ENCODE peak calls at places on chromosomes 5 and 9, in four cellular contexts. One of them, this sample, is unnamed.

GRCh38 chr9:93154293-93154903 is 20.3 kb upstream of the NINJ1 start:
- DNase-seq in astrocyte: no peak
- DNase-seq in gastrocnemius medialis: no peak
- DNase-seq in cardiac muscle cell: peak; percentile 17
- DNase-seq in this sample: peak; percentile 57

GRCh38 chr9:123710299-123710698 is 219.6 kb downstream of the DENND1A start:
- DNase-seq in cardiac muscle cell: peak; percentile 86
- DNase-seq in astrocyte: peak; percentile 94
- DNase-seq in gastrocnemius medialis: no peak
- DNase-seq in this sample: peak; percentile 27

GRCh38 chr9:21789541-21790037 is 12.8 kb upstream of the MTAP start:
- DNase-seq in cardiac muscle cell: peak; percentile 96
- DNase-seq in gastrocnemius medialis: peak; percentile 48
- DNase-seq in astrocyte: peak; percentile 86
- DNase-seq in this sample: peak; percentile 82

GRCh38 chr9:37667706-37668672 is 17.2 kb downstream of the FRMPD1 start:
- DNase-seq in gastrocnemius medialis: peak; percentile 81
- DNase-seq in cardiac muscle cell: peak; percentile 10
- DNase-seq in astrocyte: no peak
- DNase-seq in this sample: no peak

GRCh38 chr5:139403418-139403786 is 487 bp downstream of the SPATA24 start:
- DNase-seq in gastrocnemius medialis: no peak
- DNase-seq in cardiac muscle cell: no peak
- DNase-seq in astrocyte: no peak
- DNase-seq in this sample: no peak

GRCh38 chr5:176810687-176811501 is 535 bp downstream of the UNC5A start:
- DNase-seq in cardiac muscle cell: peak; percentile 24
- DNase-seq in astrocyte: peak; percentile 10
- DNase-seq in gastrocnemius medialis: no peak
- DNase-seq in this sample: no peak

GRCh38 chr5:150394103-150394502 is 18.6 kb downstream of the CD74 start:
- DNase-seq in astrocyte: no peak
- DNase-seq in gastrocnemius medialis: no peak
- DNase-seq in cardiac muscle cell: no peak
- DNase-seq in this sample: no peak

GRCh38 chr5:6188344-6188743 is 190.0 kb downstream of the MED10 start:
- DNase-seq in gastrocnemius medialis: no peak
- DNase-seq in cardiac muscle cell: no peak
- DNase-seq in astrocyte: no peak
- DNase-seq in this sample: no peak

GRCh38 chr5:167049043-167049663 is 1242.3 kb upstream of the WWC1 start:
- DNase-seq in cardiac muscle cell: peak; percentile 74
- DNase-seq in astrocyte: peak; percentile 16
- DNase-seq in gastrocnemius medialis: no peak
- DNase-seq in this sample: peak; percentile 66

GRCh38 chr9:93648181-93648580 is 71.8 kb downstream of the PHF2 start:
- DNase-seq in gastrocnemius medialis: no peak
- DNase-seq in astrocyte: no peak
- DNase-seq in cardiac muscle cell: no peak
- DNase-seq in this sample: no peak

GRCh38 chr5:82641362-82641988 is 363.3 kb upstream of the RPS23 start:
- DNase-seq in astrocyte: peak; percentile 77
- DNase-seq in cardiac muscle cell: peak; percentile 95
- DNase-seq in gastrocnemius medialis: peak; percentile 68
- DNase-seq in this sample: peak; percentile 90

GRCh38 chr9:36091028-36091953 is 45.2 kb upstream of the GLIPR2 start:
- DNase-seq in astrocyte: peak; percentile 89
- DNase-seq in cardiac muscle cell: peak; percentile 73
- DNase-seq in gastrocnemius medialis: peak; percentile 13
- DNase-seq in this sample: no peak

GRCh38 chr9:136107953-136108647 is 10.6 kb downstream of the TMEM250 start:
- DNase-seq in gastrocnemius medialis: peak; percentile 43
- DNase-seq in astrocyte: no peak
- DNase-seq in cardiac muscle cell: no peak
- DNase-seq in this sample: peak; percentile 89

GRCh38 chr9:127858041-127858512 is 3.6 kb upstream of the ENG start:
- DNase-seq in gastrocnemius medialis: peak; percentile 41
- DNase-seq in cardiac muscle cell: peak; percentile 69
- DNase-seq in astrocyte: no peak
- DNase-seq in this sample: no peak

GRCh38 chr5:137344723-137345322 is 154.3 kb downstream of the SPOCK1 start:
- DNase-seq in astrocyte: peak; percentile 29
- DNase-seq in cardiac muscle cell: peak; percentile 85
- DNase-seq in gastrocnemius medialis: peak; percentile 44
- DNase-seq in this sample: peak; percentile 29

GRCh38 chr9:34125681-34126206 is 754 bp downstream of the DCAF12 start:
- DNase-seq in gastrocnemius medialis: no peak
- DNase-seq in astrocyte: peak; percentile 25
- DNase-seq in cardiac muscle cell: peak; percentile 15
- DNase-seq in this sample: peak; percentile 67
- TF ChIP-seq CTCF in gastrocnemius medialis: no peak
- TF ChIP-seq CTCF in astrocyte: no peak
- TF ChIP-seq CTCF in cardiac muscle cell: peak; percentile 9
- TF ChIP-seq CTCF in this sample: no peak

GRCh38 chr9:129283705-129284606 is 105.9 kb upstream of the IER5L start:
- DNase-seq in astrocyte: no peak
- DNase-seq in cardiac muscle cell: no peak
- DNase-seq in gastrocnemius medialis: peak; percentile 9
- DNase-seq in this sample: no peak
- H3K27ac ChIP-seq in astrocyte: no peak overlapping the region
- H3K27ac ChIP-seq in cardiac muscle cell: no peak overlapping the region
- H3K27ac ChIP-seq in gastrocnemius medialis: no peak overlapping the region
- H3K27ac ChIP-seq in this sample: no peak overlapping the region

GRCh38 chr5:10724799-10725507 is 36.1 kb downstream of the DAP start:
- DNase-seq in astrocyte: peak; percentile 92
- DNase-seq in cardiac muscle cell: peak; percentile 91
- DNase-seq in gastrocnemius medialis: peak; percentile 15
- DNase-seq in this sample: peak; percentile 89
- TF ChIP-seq CTCF in astrocyte: peak; percentile 40
- TF ChIP-seq CTCF in cardiac muscle cell: peak; percentile 57
- TF ChIP-seq CTCF in gastrocnemius medialis: peak; percentile 25
- TF ChIP-seq CTCF in this sample: no peak

GRCh38 chr5:142686210-142686734 is 382 bp upstream of the FGF1 start:
- DNase-seq in cardiac muscle cell: no peak
- DNase-seq in gastrocnemius medialis: no peak
- DNase-seq in astrocyte: peak; percentile 43
- DNase-seq in this sample: peak; percentile 58
- H3K27ac ChIP-seq in cardiac muscle cell: no peak overlapping the region
- H3K27ac ChIP-seq in gastrocnemius medialis: no peak overlapping the region
- H3K27ac ChIP-seq in astrocyte: no peak overlapping the region
- H3K27ac ChIP-seq in this sample: peak overlapping the region; percentile 92

GRCh38 chr5:61918606-61919005 is 387.4 kb upstream of the KIF2A start:
- DNase-seq in gastrocnemius medialis: no peak
- DNase-seq in astrocyte: no peak
- DNase-seq in cardiac muscle cell: no peak
- DNase-seq in this sample: no peak
- TF ChIP-seq CTCF in gastrocnemius medialis: no peak
- TF ChIP-seq CTCF in astrocyte: no peak
- TF ChIP-seq CTCF in cardiac muscle cell: no peak
- TF ChIP-seq CTCF in this sample: no peak

DNA sequence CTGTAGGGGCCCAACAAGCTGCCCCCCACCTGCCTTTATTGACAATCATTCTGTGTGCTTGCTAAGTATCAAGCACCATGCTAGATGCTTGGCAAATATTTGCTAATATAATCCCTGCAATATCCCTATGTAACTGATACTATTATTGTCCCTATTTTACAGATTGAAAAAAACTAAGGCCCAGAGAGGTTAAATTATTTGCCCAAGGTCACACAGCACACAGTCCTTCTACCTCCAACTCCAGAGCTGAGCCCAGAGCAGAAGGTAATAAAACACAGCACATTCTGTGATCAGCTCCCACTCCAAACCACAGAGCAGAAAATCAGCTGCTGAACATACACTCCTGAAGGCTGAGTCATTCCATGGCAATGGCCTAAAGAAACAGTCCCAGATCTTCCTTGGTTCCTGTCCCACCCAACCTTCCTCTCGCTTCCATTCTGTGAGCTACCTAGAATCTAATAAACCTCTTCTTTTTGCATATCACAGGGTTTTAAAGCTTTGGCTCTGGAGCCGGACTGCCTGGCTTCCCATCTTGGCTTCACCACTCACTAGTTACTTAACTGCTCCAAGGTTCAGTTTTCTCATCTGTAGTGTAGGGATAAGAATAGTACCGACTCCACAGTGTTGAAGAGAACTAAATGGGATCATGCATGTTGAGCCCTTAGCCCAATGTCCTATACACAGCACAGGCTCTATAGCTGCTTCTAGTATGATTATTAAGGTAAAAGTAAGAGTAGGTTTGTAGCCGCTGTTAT is 66.7 kb upstream of the ADRA1B start:
- DNase-seq in cardiac muscle cell: peak; percentile 66
- DNase-seq in astrocyte: peak; percentile 89
- DNase-seq in gastrocnemius medialis: peak; percentile 65
- DNase-seq in this sample: peak; percentile 58
- H3K27ac ChIP-seq in cardiac muscle cell: no peak overlapping the region
- H3K27ac ChIP-seq in astrocyte: peak overlapping the region; percentile 43
- H3K27ac ChIP-seq in gastrocnemius medialis: peak overlapping the region; percentile 84
- H3K27ac ChIP-seq in this sample: no peak overlapping the region

GRCh38 chr9:114538241-114538640 is 33.0 kb upstream of the WHRN start:
- DNase-seq in astrocyte: no peak
- DNase-seq in gastrocnemius medialis: no peak
- DNase-seq in cardiac muscle cell: no peak
- DNase-seq in this sample: peak; percentile 58
- TF ChIP-seq CTCF in astrocyte: peak; percentile 4
- TF ChIP-seq CTCF in gastrocnemius medialis: no peak
- TF ChIP-seq CTCF in cardiac muscle cell: no peak
- TF ChIP-seq CTCF in this sample: no peak

GRCh38 chr9:134229466-134230091 is 65.2 kb upstream of the RNU6ATAC start:
- DNase-seq in cardiac muscle cell: no peak
- DNase-seq in astrocyte: no peak
- DNase-seq in gastrocnemius medialis: no peak
- DNase-seq in this sample: no peak
- H3K27ac ChIP-seq in cardiac muscle cell: no peak overlapping the region
- H3K27ac ChIP-seq in astrocyte: no peak overlapping the region
- H3K27ac ChIP-seq in gastrocnemius medialis: no peak overlapping the region
- H3K27ac ChIP-seq in this sample: no peak overlapping the region

GRCh38 chr5:9339206-9339818 is 206.6 kb downstream of the SEMA5A start:
- DNase-seq in astrocyte: no peak
- DNase-seq in gastrocnemius medialis: no peak
- DNase-seq in cardiac muscle cell: no peak
- DNase-seq in this sample: no peak
- TF ChIP-seq CTCF in astrocyte: peak; percentile 55
- TF ChIP-seq CTCF in gastrocnemius medialis: no peak
- TF ChIP-seq CTCF in cardiac muscle cell: peak; percentile 49
- TF ChIP-seq CTCF in this sample: peak; percentile 45

GRCh38 chr5:151890299-151890698 is 34.4 kb downstream of the GLRA1 start:
- DNase-seq in cardiac muscle cell: no peak
- DNase-seq in astrocyte: no peak
- DNase-seq in gastrocnemius medialis: no peak
- DNase-seq in this sample: no peak

GRCh38 chr5:151896041-151896691 is 28.5 kb downstream of the GLRA1 start:
- DNase-seq in cardiac muscle cell: peak; percentile 84
- DNase-seq in gastrocnemius medialis: no peak
- DNase-seq in astrocyte: peak; percentile 86
- DNase-seq in this sample: peak; percentile 90

GRCh38 chr5:151895660-151896040 is 29.0 kb downstream of the GLRA1 start:
- DNase-seq in cardiac muscle cell: no peak
- DNase-seq in astrocyte: peak; percentile 40
- DNase-seq in gastrocnemius medialis: no peak
- DNase-seq in this sample: no peak

GRCh38 chr5:151889614-151890013 is 35.0 kb downstream of the GLRA1 start:
- DNase-seq in gastrocnemius medialis: no peak
- DNase-seq in cardiac muscle cell: no peak
- DNase-seq in astrocyte: no peak
- DNase-seq in this sample: no peak

DNA sequence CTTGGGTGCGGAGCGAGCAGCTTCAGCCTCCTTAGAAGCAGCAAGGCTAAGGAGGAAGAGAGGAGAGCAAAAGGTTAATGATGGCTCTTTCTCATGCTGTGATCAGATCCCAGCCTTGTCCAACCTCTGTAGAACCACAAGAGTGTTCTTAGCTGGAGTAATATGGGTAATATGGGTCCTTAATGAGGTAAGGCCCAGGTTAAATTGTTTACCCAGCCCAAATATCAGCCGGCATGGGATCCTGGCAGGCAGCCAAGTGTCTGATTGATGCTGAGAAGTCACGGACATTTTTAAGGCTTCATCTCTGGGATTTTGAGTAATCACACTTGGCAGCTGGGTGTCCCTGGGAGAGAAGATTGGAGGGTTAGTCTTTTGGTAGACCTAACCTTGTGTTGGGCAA is 32.3 kb downstream of the GLRA1 start:
- DNase-seq in gastrocnemius medialis: no peak
- DNase-seq in astrocyte: no peak
- DNase-seq in cardiac muscle cell: no peak
- DNase-seq in this sample: no peak
- H3K27ac ChIP-seq in gastrocnemius medialis: no peak overlapping the region
- H3K27ac ChIP-seq in astrocyte: no peak overlapping the region
- H3K27ac ChIP-seq in cardiac muscle cell: no peak overlapping the region
- H3K27ac ChIP-seq in this sample: no peak overlapping the region